ENCODE peak calls at places on chromosomes 2 and 18, in five cellular contexts. K, P, O, W and U are unnamed samples.

GRCh38 chr2:191051825-191052778 is 38.1 kb upstream of the STAT1 start:
- DNase-seq in K (peak; percentile 61), P (peak; percentile 74), O (peak; percentile 7), W (peak; percentile 73), U (peak; percentile 65)

GRCh38 chr2:152335851-152336102 is 803 bp downstream of the FMNL2 start:
- DNase-seq in K (no peak), P (no peak), O (no peak), W (no peak), U (no peak)

GRCh38 chr2:207897541-207898353 is 127.6 kb downstream of the PLEKHM3 start:
- DNase-seq in K (no peak), P (no peak), O (no peak), W (no peak), U (no peak)

GRCh38 chr2:231191896-231192872 is 6.2 kb upstream of the ARMC9 start:
- DNase-seq in K (peak; percentile 20), P (peak; percentile 83), O (peak; percentile 55), W (peak; percentile 63), U (peak; percentile 15)

GRCh38 chr2:186605041-186605440 is 15.2 kb downstream of the ITGAV start:
- DNase-seq in K (no peak), P (no peak), O (no peak), W (no peak), U (no peak)

GRCh38 chr2:150978053-150978452 is 283.6 kb downstream of the RBM43 start:
- DNase-seq in K (no peak), P (no peak), O (no peak), W (no peak), U (no peak)

GRCh38 chr2:31238126-31238905 is 4.4 kb downstream of the EHD3 start:
- DNase-seq in K (no peak), P (no peak), O (no peak), W (no peak), U (no peak)

GRCh38 chr2:179049203-179049545 is 763 bp downstream of the CCDC141 start:
- DNase-seq in K (peak; percentile 13), P (no peak), O (no peak), W (no peak), U (no peak)

GRCh38 chr2:165627463-165627862 is 158.0 kb downstream of the CSRNP3 start:
- DNase-seq in K (no peak), P (peak; percentile 73), O (no peak), W (no peak), U (peak; percentile 62)

GRCh38 chr2:143151111-143151752 is 22.0 kb downstream of the ARHGAP15 start:
- DNase-seq in K (no peak), P (no peak), O (no peak), W (no peak), U (no peak)

GRCh38 chr2:14634885-14635871 is 2.7 kb downstream of the LRATD1 start:
- DNase-seq in K (no peak), P (peak; percentile 16), O (peak; percentile 49), W (no peak), U (peak; percentile 88)

GRCh38 chr2:60513996-60514395 is 39.5 kb downstream of the BCL11A start:
- DNase-seq in K (no peak), P (no peak), O (no peak), W (no peak), U (no peak)

GRCh38 chr2:181157326-181157725 is 176.9 kb downstream of the UBE2E3 start:
- DNase-seq in K (no peak), P (peak; percentile 9), O (no peak), W (no peak), U (no peak)

GRCh38 chr18:23689031-23689615 is at the start of gene LAMA3:
- DNase-seq in K (no peak), P (peak; percentile 11), O (peak; percentile 19), W (no peak), U (peak; percentile 62)

GRCh38 chr2:19819097-19820065 is 82.4 kb downstream of the TTC32 start:
- DNase-seq in K (no peak), P (peak; percentile 85), O (no peak), W (no peak), U (peak; percentile 85)

GRCh38 chr2:136141510-136142154 is 23.7 kb upstream of the CXCR4 start:
- DNase-seq in K (no peak), P (no peak), O (no peak), W (peak; percentile 70), U (peak; percentile 45)

GRCh38 chr2:80053522-80054338 is 250.8 kb downstream of the LRRTM1 start:
- DNase-seq in K (no peak), P (peak; percentile 17), O (no peak), W (no peak), U (no peak)

GRCh38 chr2:233226511-233227031 is 24.9 kb upstream of the ATG16L1 start:
- DNase-seq in K (peak; percentile 72), P (no peak), O (no peak), W (no peak), U (no peak)

GRCh38 chr18:23689616-23690504 is 607 bp downstream of the LAMA3 start:
- DNase-seq in K (no peak), P (no peak), O (peak; percentile 21), W (no peak), U (no peak)

GRCh38 chr18:69996951-69997798 is 49.5 kb upstream of the CD226 start:
- DNase-seq in K (no peak), P (no peak), O (no peak), W (no peak), U (no peak)

GRCh38 chr2:182672471-182673165 is 43.4 kb upstream of the DNAJC10 start:
- DNase-seq in K (no peak), P (peak; percentile 91), O (no peak), W (no peak), U (peak; percentile 69)

GRCh38 chr2:55418512-55419235 is 982 bp downstream of the CCDC88A start:
- DNase-seq in K (peak; percentile 37), P (no peak), O (no peak), W (peak; percentile 69), U (peak; percentile 8)

GRCh38 chr2:55420244-55420713 is 623 bp upstream of the CCDC88A start:
- DNase-seq in K (no peak), P (no peak), O (no peak), W (no peak), U (peak; percentile 27)

GRCh38 chr2:55420901-55421300 is 1.2 kb upstream of the CCDC88A start:
- DNase-seq in K (peak; percentile 57), P (no peak), O (no peak), W (no peak), U (no peak)

GRCh38 chr2:55419236-55419513 is 481 bp downstream of the CCDC88A start:
- DNase-seq in K (no peak), P (peak; percentile 18), O (no peak), W (no peak), U (peak; percentile 33)

GRCh38 chr2:55419514-55420243 is at the start of gene CCDC88A:
- DNase-seq in K (peak; percentile 96), P (peak; percentile 97), O (peak; percentile 99), W (peak; percentile 99), U (peak; percentile 99)
- TF ChIP-seq CTCF in K (peak; percentile 41), P (peak; percentile 24), O (peak; percentile 30), W (no peak), U (no peak)

DNA sequence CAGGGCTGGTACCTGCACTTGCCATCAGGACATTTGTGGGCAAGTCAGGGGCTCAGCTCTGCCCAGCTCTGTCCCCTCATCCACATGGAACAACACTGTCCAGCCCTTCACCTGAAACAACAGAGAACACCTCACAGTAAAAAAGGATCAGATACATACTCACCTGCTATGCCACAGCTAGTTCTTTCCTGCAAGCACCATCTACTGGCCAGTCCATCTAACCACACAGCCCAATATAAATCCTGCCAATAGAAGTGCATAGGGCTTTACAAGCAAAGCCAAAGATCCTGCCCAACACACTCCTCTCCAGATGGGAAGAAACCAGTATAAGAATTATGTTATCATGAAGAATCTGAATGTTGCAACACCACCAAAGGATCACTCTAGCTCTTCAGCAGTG is 52.2 kb upstream of the GALNT13 start:
- DNase-seq in K (no peak), P (no peak), O (no peak), W (peak; percentile 2), U (peak; percentile 10)
- TF ChIP-seq CTCF in K (no peak), P (no peak), O (no peak), W (no peak), U (peak; percentile 5)

DNA sequence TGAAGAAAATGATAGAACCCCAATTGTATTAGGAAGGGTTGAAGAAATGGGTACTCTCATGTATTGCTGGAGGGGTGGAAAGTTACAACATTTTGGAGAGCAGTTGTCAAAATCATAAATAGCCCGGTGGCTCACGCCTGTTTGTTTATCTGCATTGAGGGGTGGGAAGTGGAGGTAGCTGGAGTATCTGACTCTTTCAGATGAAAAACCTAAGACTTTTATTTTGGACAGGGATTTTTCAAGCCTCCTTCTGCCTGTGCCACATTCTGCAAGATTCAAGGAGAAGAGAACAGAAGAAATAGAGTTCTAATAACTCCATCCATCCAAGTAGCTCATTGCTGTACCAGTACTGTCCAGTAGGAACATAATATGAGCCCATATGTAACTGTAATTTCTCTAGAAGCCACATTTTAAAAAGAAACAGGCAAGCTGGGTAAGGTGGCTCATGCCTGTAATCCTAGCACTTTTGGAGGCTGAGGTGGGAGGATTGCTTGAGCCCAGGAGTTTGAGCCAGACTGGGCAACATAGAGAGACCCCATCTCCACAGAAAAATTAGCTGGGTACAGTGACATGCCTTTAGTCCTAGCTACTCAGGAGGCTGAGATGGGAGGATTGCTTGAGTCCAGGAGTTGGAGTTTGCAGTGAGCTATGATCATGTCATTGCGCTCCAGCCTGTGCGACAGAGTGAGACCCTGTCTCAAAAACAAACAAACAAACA is 35.5 kb upstream of the NT5DC4 start:
- DNase-seq in K (peak; percentile 19), P (no peak), O (no peak), W (peak; percentile 64), U (no peak)
- TF ChIP-seq CTCF in K (peak; percentile 34), P (no peak), O (peak; percentile 38), W (no peak), U (peak; percentile 29)

DNA sequence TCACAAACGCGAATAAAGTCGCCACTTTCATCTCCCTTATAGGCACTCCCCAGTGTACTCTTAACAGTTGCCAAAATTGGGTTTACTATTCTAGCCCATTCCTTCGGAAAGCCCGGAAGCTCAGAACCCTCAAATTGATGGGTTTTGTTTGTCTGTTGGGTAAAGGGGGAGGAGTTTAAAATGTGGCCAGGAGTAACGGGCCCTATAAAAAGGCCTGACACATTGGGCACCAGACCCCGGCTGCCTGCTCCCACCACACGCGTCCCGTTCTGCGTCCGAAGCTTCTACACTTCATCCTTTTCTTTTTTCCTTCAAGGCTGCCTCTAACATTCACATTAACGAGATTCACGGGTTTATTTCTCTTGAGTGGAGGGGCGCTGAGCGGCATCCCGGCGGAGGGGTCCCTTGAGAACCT is 837 bp downstream of the NHEJ1 start:
- DNase-seq in K (no peak), P (no peak), O (no peak), W (no peak), U (no peak)
- TF ChIP-seq CTCF in K (no peak), P (no peak), O (no peak), W (no peak), U (no peak)

DNA sequence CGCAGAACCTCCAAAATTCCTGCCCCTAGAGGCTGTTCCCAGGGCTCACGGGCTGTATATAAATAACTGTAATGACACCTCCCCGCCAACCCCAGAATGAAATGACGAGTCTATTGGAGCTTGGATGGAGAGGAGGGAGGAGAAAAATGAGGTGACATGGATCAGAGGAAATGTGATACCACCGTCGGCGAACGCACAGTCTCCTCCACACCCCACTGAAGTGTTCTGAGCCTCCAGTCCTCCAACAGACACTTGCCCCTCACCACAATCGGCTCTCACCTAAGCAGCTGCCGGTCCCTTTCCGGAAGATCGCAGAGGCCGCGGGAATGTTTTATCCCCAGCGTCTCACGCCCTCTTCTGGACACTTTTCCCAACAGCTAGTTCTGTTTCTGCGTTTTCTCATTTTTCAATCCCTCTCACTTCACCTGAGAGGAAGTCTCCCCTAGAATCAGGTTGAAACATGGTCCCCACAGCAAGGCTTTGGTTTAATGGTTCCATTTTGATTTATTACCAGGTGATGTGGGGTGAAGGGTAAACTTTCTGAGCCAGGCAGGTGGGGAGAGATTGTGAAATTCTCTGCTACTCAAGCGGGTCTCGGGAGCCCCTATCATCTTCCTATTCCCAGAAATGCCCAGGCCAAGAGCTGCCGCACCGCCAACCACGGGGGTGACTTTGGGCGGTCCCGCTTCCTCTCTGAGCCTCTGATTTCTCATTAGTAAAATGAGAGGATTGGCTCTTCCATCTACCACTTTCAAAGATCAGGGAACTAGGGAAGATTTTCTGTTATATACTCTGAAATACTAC is 9.1 kb upstream of the MYO5B start:
- DNase-seq in K (no peak), P (peak; percentile 9), O (peak; percentile 60), W (peak; percentile 43), U (peak; percentile 71)
- TF ChIP-seq CTCF in K (peak; percentile 14), P (peak; percentile 52), O (peak; percentile 84), W (peak; percentile 51), U (peak; percentile 76)